ENCODE peak calls at places on chromosomes 3 and 15, in nine cellular contexts. T, F, U, K, P, L, N, E and S are unnamed samples.

GRCh38 chr15:51401872-51402517 is 60.5 kb downstream of the GLDN start:
- DNase-seq in T (peak; percentile 36), F (no peak), U (no peak), K (no peak), P (peak; percentile 11), L (no peak), N (peak; percentile 26), E (peak; percentile 56), S (peak; percentile 53)

GRCh38 chr3:157429703-157430102 is 6.9 kb upstream of the PTX3 start:
- DNase-seq in T (no peak), F (no peak), U (no peak), K (no peak), P (no peak), L (no peak), N (peak; percentile 51), E (peak; percentile 18), S (no peak)

GRCh38 chr3:111851511-111851954 is 7.5 kb upstream of the PHLDB2 start:
- DNase-seq in T (no peak), F (no peak), U (peak; percentile 86), K (no peak), P (no peak), L (no peak), N (peak; percentile 73), E (no peak), S (no peak)

GRCh38 chr3:103730744-103731143 is 1295.9 kb downstream of the ZPLD1 start:
- DNase-seq in T (no peak), F (no peak), U (no peak), K (no peak), P (no peak), L (no peak), N (no peak), E (no peak), S (no peak)

GRCh38 chr3:177201707-177202397 is 4.6 kb upstream of the TBL1XR1 start:
- DNase-seq in T (no peak), F (peak; percentile 62), U (no peak), K (no peak), P (no peak), L (no peak), N (peak; percentile 62), E (peak; percentile 92), S (no peak)

GRCh38 chr3:49984424-49984823 is 44.5 kb downstream of the RBM6 start:
- DNase-seq in T (no peak), F (no peak), U (no peak), K (no peak), P (no peak), L (no peak), N (no peak), E (no peak), S (no peak)

GRCh38 chr3:9747267-9747666 is 2.5 kb upstream of the OGG1 start:
- DNase-seq in T (no peak), F (no peak), U (no peak), K (no peak), P (no peak), L (no peak), N (peak; percentile 52), E (peak; percentile 68), S (no peak)

GRCh38 chr3:150697646-150698045 is 6.1 kb downstream of the ERICH6 start:
- DNase-seq in T (no peak), F (no peak), U (no peak), K (no peak), P (no peak), L (no peak), N (peak; percentile 44), E (no peak), S (no peak)

GRCh38 chr3:52246728-52247454 is 1.3 kb downstream of the PPM1M start:
- DNase-seq in T (no peak), F (no peak), U (no peak), K (no peak), P (no peak), L (no peak), N (no peak), E (peak; percentile 36), S (peak; percentile 39)

GRCh38 chr3:52244061-52244628 is 1.4 kb upstream of the PPM1M start:
- DNase-seq in T (peak; percentile 42), F (peak; percentile 55), U (no peak), K (no peak), P (no peak), L (no peak), N (peak; percentile 43), E (peak; percentile 91), S (no peak)

GRCh38 chr3:52247455-52248164 is 2.1 kb downstream of the PPM1M start:
- DNase-seq in T (no peak), F (no peak), U (no peak), K (no peak), P (no peak), L (no peak), N (no peak), E (peak; percentile 2), S (no peak)

GRCh38 chr3:52246264-52246620 is 683 bp downstream of the PPM1M start:
- DNase-seq in T (no peak), F (no peak), U (no peak), K (no peak), P (no peak), L (no peak), N (no peak), E (peak; percentile 2), S (no peak)

DNA sequence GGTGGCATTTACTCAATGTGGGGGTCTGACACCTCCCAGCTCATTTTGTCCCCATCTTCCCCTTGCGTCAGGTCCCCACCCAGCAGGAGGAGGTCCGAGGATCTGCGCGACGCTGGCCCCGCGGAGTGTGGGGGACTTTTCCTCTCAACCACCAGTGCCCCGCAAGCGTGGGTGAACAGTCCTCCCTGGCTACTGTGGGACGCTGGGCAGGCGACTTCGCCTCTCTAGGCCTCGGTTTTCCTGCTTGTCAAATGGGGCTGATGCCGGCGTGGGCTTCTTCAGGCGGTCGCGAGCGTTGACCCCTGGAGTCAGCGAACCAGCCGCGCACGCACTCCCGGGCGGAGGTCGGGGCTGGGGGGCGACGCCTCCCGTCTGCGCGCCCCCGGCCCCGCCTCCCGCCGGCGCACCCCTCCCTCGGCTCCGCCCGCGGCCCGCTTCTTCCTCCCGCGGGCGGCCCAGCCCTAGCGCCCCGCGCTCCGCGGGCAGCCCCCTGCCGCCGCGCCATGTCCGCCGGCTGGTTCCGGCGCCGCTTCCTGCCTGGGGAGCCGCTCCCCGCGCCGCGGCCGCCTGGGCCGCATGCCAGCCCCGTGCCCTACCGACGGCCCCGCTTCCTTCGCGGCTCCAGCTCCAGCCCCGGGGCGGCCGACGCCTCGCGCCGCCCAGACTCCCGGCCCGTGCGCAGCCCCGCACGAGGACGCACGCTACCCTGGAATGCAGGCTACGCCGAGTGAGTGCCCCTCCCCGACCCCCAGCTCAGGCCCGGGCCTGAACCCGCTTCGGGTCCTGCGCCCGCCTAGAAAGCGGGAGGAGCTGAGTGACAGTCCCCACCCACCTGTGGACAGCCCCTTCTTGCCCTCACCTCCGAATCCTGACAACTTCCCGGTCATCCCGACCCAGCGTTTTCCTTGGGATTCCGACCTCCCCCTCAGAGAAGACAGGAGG is at the start of gene PPM1M:
- DNase-seq in T (peak; percentile 58), F (peak; percentile 53), U (no peak), K (peak; percentile 55), P (no peak), L (no peak), N (peak; percentile 31), E (peak; percentile 37), S (peak; percentile 60)
- TF ChIP-seq POLR2A in T (no peak), F (peak; percentile 14), U (peak; percentile 70), K (peak; percentile 31), P (no peak), L (no peak), N (no peak), E (no peak), S (no peak)

DNA sequence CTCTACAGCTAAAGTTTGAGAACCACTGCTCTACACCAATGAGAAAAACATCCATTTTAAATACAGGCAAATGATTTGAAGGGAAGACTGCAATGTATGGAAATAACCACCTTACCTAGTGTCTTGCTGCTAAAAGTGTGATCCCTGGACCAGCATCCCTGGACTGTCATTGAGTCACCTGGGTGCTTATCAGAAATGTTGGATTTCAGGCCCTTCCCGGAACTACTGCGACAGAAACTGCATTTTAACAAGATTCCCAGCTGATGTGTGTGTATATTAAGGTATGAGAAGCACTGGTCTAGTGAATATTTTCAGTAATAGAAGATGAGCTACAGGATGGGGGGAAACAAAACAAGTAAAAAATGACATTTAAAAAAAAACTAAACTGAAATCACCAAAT is 324.1 kb downstream of the MECOM start:
- DNase-seq in T (no peak), F (no peak), U (no peak), K (no peak), P (no peak), L (no peak), N (no peak), E (no peak), S (no peak)
- TF ChIP-seq POLR2A in T (no peak), F (no peak), U (no peak), K (no peak), P (no peak), L (no peak), N (no peak), E (no peak), S (no peak)

GRCh38 chr3:169228522-169228921 is 435.0 kb downstream of the MECOM start:
- DNase-seq in T (no peak), F (no peak), U (no peak), K (no peak), P (no peak), L (no peak), N (no peak), E (no peak), S (no peak)
- TF ChIP-seq POLR2A in T (no peak), F (no peak), U (no peak), K (no peak), P (no peak), L (no peak), N (no peak), E (no peak), S (no peak)

GRCh38 chr3:186784820-186785516 is 1.6 kb downstream of the EIF4A2 start:
- DNase-seq in T (no peak), F (no peak), U (no peak), K (peak; percentile 34), P (no peak), L (no peak), N (no peak), E (no peak), S (no peak)

GRCh38 chr3:186783731-186784515 is 546 bp downstream of the EIF4A2 start:
- DNase-seq in T (peak; percentile 88), F (peak; percentile 78), U (no peak), K (peak; percentile 89), P (peak; percentile 79), L (peak; percentile 84), N (peak; percentile 64), E (peak; percentile 78), S (peak; percentile 89)

GRCh38 chr3:186786810-186787375 is 3.5 kb downstream of the EIF4A2 start:
- DNase-seq in T (no peak), F (no peak), U (no peak), K (peak; percentile 27), P (no peak), L (no peak), N (no peak), E (no peak), S (no peak)

GRCh38 chr3:186787642-186788481 is 4.5 kb downstream of the EIF4A2 start:
- DNase-seq in T (no peak), F (no peak), U (no peak), K (no peak), P (no peak), L (no peak), N (no peak), E (no peak), S (no peak)

DNA sequence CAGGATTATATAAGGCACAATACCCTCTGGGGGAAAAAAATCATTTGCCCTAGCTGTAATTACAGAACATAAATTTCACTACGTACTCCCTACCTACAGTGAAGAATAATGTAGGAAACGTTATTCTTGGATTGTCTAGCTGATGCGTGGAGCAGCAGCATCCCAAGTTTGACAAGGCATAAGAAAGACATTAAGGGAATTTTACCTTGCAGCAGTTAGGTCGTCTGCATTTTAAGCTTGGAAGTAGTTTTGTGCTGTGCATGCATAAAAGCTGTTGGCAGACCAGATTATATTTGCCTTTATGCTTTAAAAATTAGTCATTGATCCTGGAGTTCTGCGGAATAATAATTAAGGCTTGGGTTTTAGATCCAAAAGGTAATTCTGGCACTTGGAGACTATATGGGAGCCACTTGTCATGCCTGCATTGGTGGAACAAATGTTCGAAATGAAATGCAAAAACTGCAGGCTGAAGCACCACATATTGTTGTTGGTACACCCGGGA is 2.2 kb downstream of the EIF4A2 start:
- DNase-seq in T (no peak), F (no peak), U (no peak), K (no peak), P (no peak), L (no peak), N (no peak), E (no peak), S (no peak)
- TF ChIP-seq POLR2A in T (no peak), F (no peak), U (no peak), K (no peak), P (no peak), L (no peak), N (no peak), E (no peak), S (no peak)